ENCODE peak calls at places on chromosomes 4 and X, in ten cellular contexts. One of them, this sample, is unnamed.

GRCh38 chrX:103254921-103255455 is at the start of gene TCEAL8:
- DNase-seq in mammary epithelial cell: peak; percentile 61
- DNase-seq in tibial artery: peak; percentile 89
- DNase-seq in kidney: peak; percentile 91
- DNase-seq in upper lobe of left lung: no peak
- DNase-seq in lower lobe of right lung: peak; percentile 89
- DNase-seq in A549: peak; percentile 72
- DNase-seq in transverse colon: peak; percentile 82
- DNase-seq in SK-N-SH: peak; percentile 60
- DNase-seq in upper lobe of right lung: peak; percentile 88
- DNase-seq in this sample: peak; percentile 45

GRCh38 chrX:153764786-153765137 is 713 bp downstream of the PLXNB3 start:
- DNase-seq in mammary epithelial cell: no peak
- DNase-seq in tibial artery: no peak
- DNase-seq in kidney: no peak
- DNase-seq in upper lobe of left lung: peak; percentile 24
- DNase-seq in lower lobe of right lung: peak; percentile 24
- DNase-seq in A549: no peak
- DNase-seq in transverse colon: no peak
- DNase-seq in SK-N-SH: peak; percentile 34
- DNase-seq in upper lobe of right lung: no peak
- DNase-seq in this sample: no peak

GRCh38 chr4:186942745-186943606 is 219.3 kb upstream of the FAT1 start:
- DNase-seq in mammary epithelial cell: no peak
- DNase-seq in tibial artery: no peak
- DNase-seq in kidney: peak; percentile 81
- DNase-seq in upper lobe of left lung: no peak
- DNase-seq in lower lobe of right lung: no peak
- DNase-seq in A549: no peak
- DNase-seq in transverse colon: no peak
- DNase-seq in SK-N-SH: peak; percentile 33
- DNase-seq in upper lobe of right lung: no peak
- DNase-seq in this sample: no peak

GRCh38 chr4:139938414-139938813 is 215.6 kb downstream of the MAML3 start:
- DNase-seq in mammary epithelial cell: no peak
- DNase-seq in tibial artery: no peak
- DNase-seq in kidney: no peak
- DNase-seq in upper lobe of left lung: no peak
- DNase-seq in lower lobe of right lung: no peak
- DNase-seq in A549: no peak
- DNase-seq in transverse colon: no peak
- DNase-seq in SK-N-SH: no peak
- DNase-seq in upper lobe of right lung: no peak
- DNase-seq in this sample: no peak

GRCh38 chr4:63269156-63269555 is 1140.1 kb downstream of the TECRL start:
- DNase-seq in mammary epithelial cell: no peak
- DNase-seq in tibial artery: no peak
- DNase-seq in kidney: no peak
- DNase-seq in upper lobe of left lung: no peak
- DNase-seq in lower lobe of right lung: no peak
- DNase-seq in A549: no peak
- DNase-seq in transverse colon: no peak
- DNase-seq in SK-N-SH: no peak
- DNase-seq in upper lobe of right lung: no peak
- DNase-seq in this sample: no peak

GRCh38 chr4:65597697-65598096 is 72.6 kb downstream of the EPHA5 start:
- DNase-seq in mammary epithelial cell: no peak
- DNase-seq in tibial artery: no peak
- DNase-seq in kidney: no peak
- DNase-seq in upper lobe of left lung: no peak
- DNase-seq in lower lobe of right lung: no peak
- DNase-seq in A549: no peak
- DNase-seq in transverse colon: no peak
- DNase-seq in SK-N-SH: no peak
- DNase-seq in upper lobe of right lung: no peak
- DNase-seq in this sample: no peak

GRCh38 chr4:181597766-181598165 is 645.4 kb upstream of the TENM3 start:
- DNase-seq in mammary epithelial cell: peak; percentile 4
- DNase-seq in tibial artery: no peak
- DNase-seq in kidney: no peak
- DNase-seq in upper lobe of left lung: no peak
- DNase-seq in lower lobe of right lung: no peak
- DNase-seq in A549: no peak
- DNase-seq in transverse colon: no peak
- DNase-seq in SK-N-SH: no peak
- DNase-seq in upper lobe of right lung: no peak
- DNase-seq in this sample: no peak

GRCh38 chrX:153582896-153583295 is 16.0 kb downstream of the CCNQ start:
- DNase-seq in mammary epithelial cell: peak; percentile 23
- DNase-seq in tibial artery: no peak
- DNase-seq in kidney: no peak
- DNase-seq in upper lobe of left lung: no peak
- DNase-seq in lower lobe of right lung: peak; percentile 50
- DNase-seq in A549: no peak
- DNase-seq in transverse colon: peak; percentile 45
- DNase-seq in SK-N-SH: peak; percentile 65
- DNase-seq in upper lobe of right lung: no peak
- DNase-seq in this sample: no peak

GRCh38 chr4:151717909-151718613 is 42.7 kb downstream of the GATB start:
- DNase-seq in mammary epithelial cell: no peak
- DNase-seq in tibial artery: no peak
- DNase-seq in kidney: no peak
- DNase-seq in upper lobe of left lung: no peak
- DNase-seq in lower lobe of right lung: no peak
- DNase-seq in A549: no peak
- DNase-seq in transverse colon: no peak
- DNase-seq in SK-N-SH: no peak
- DNase-seq in upper lobe of right lung: no peak
- DNase-seq in this sample: no peak

GRCh38 chrX:154607370-154607769 is 11.7 kb downstream of the CTAG1B start:
- DNase-seq in mammary epithelial cell: no peak
- DNase-seq in tibial artery: no peak
- DNase-seq in kidney: no peak
- DNase-seq in upper lobe of left lung: no peak
- DNase-seq in lower lobe of right lung: no peak
- DNase-seq in A549: no peak
- DNase-seq in transverse colon: no peak
- DNase-seq in SK-N-SH: no peak
- DNase-seq in upper lobe of right lung: no peak
- DNase-seq in this sample: peak; percentile 11

GRCh38 chrX:133444952-133445831 is 29.9 kb upstream of the GPC4 start:
- DNase-seq in mammary epithelial cell: peak; percentile 52
- DNase-seq in tibial artery: no peak
- DNase-seq in kidney: no peak
- DNase-seq in upper lobe of left lung: no peak
- DNase-seq in lower lobe of right lung: no peak
- DNase-seq in A549: peak; percentile 9
- DNase-seq in transverse colon: peak; percentile 16
- DNase-seq in SK-N-SH: no peak
- DNase-seq in upper lobe of right lung: no peak
- DNase-seq in this sample: no peak

GRCh38 chrX:48493890-48494364 is 14.9 kb upstream of the PORCN start:
- DNase-seq in mammary epithelial cell: no peak
- DNase-seq in tibial artery: no peak
- DNase-seq in kidney: peak; percentile 59
- DNase-seq in upper lobe of left lung: no peak
- DNase-seq in lower lobe of right lung: no peak
- DNase-seq in A549: no peak
- DNase-seq in transverse colon: no peak
- DNase-seq in SK-N-SH: no peak
- DNase-seq in upper lobe of right lung: no peak
- DNase-seq in this sample: no peak

GRCh38 chr4:163587867-163588266 is 93.4 kb downstream of the TMA16 start:
- DNase-seq in mammary epithelial cell: no peak
- DNase-seq in tibial artery: no peak
- DNase-seq in kidney: no peak
- DNase-seq in upper lobe of left lung: no peak
- DNase-seq in lower lobe of right lung: no peak
- DNase-seq in A549: peak; percentile 11
- DNase-seq in transverse colon: no peak
- DNase-seq in SK-N-SH: peak; percentile 16
- DNase-seq in upper lobe of right lung: no peak
- DNase-seq in this sample: no peak

GRCh38 chrX:39519213-39519544 is 578.6 kb downstream of the BCOR start:
- DNase-seq in mammary epithelial cell: no peak
- DNase-seq in tibial artery: no peak
- DNase-seq in kidney: no peak
- DNase-seq in upper lobe of left lung: no peak
- DNase-seq in lower lobe of right lung: no peak
- DNase-seq in A549: no peak
- DNase-seq in transverse colon: no peak
- DNase-seq in SK-N-SH: peak; percentile 45
- DNase-seq in upper lobe of right lung: no peak
- DNase-seq in this sample: no peak

DNA sequence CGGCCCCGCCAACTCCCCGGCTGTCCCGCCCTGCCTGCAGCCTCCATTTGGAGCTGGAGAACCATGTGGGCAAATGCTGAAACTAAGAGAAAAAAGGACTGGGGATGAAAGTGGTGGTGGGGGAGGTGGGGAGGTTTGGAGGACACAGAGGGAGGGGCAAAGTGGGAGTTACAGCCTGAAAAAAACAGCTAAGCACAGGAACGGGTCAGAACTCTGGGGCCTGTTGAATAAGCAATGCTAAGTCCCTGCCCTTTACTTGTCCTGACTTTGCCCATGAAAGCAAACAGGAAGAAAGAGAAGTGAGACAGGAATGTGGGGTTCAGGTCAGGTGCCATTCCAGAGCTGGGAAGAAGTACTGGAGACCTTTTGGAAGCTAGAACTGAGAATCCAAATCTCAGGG is 3.4 kb upstream of the GSX2 start:
- DNase-seq in mammary epithelial cell: no peak
- DNase-seq in tibial artery: no peak
- DNase-seq in kidney: no peak
- DNase-seq in upper lobe of left lung: peak; percentile 20
- DNase-seq in lower lobe of right lung: no peak
- DNase-seq in A549: no peak
- DNase-seq in transverse colon: no peak
- DNase-seq in SK-N-SH: no peak
- DNase-seq in upper lobe of right lung: no peak
- DNase-seq in this sample: no peak
- H3K4me1 ChIP-seq in mammary epithelial cell: peaks cover 27% of the 10 kb centered on the region
- H3K4me1 ChIP-seq in tibial artery: no peaks in the 10 kb centered on the region
- H3K4me1 ChIP-seq in kidney: peaks cover 5% of the 10 kb centered on the region
- H3K4me1 ChIP-seq in upper lobe of left lung: peaks cover 33% of the 10 kb centered on the region
- H3K4me1 ChIP-seq in lower lobe of right lung: peaks cover 39% of the 10 kb centered on the region
- H3K4me1 ChIP-seq in A549: peaks cover 3% of the 10 kb centered on the region
- H3K4me1 ChIP-seq in transverse colon: peaks cover 35% of the 10 kb centered on the region
- H3K4me1 ChIP-seq in SK-N-SH: no peaks in the 10 kb centered on the region
- H3K4me1 ChIP-seq in upper lobe of right lung: peaks cover 29% of the 10 kb centered on the region
- H3K4me1 ChIP-seq in this sample: peaks cover 28% of the 10 kb centered on the region

DNA sequence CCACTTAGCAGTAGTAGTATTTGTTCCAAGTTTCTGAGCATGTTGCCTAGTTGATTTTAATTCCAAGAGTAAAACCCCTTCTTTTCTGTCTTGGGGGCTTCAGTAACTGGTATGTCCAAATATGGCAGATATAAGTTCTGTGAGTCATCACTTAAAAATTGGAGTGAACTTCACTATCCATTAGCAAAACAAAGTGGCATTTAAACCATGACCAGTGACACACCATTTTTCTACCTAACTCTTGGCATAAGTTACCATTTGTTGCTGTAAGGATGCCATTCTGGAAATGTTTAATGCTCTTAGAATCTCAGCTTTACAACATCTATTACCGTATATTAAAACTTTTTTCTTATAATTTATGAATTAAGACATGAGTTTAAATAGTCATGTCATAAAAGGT is 102.0 kb downstream of the CBR4 start:
- DNase-seq in mammary epithelial cell: no peak
- DNase-seq in tibial artery: no peak
- DNase-seq in kidney: no peak
- DNase-seq in upper lobe of left lung: no peak
- DNase-seq in lower lobe of right lung: no peak
- DNase-seq in A549: no peak
- DNase-seq in transverse colon: no peak
- DNase-seq in SK-N-SH: no peak
- DNase-seq in upper lobe of right lung: no peak
- DNase-seq in this sample: no peak
- H3K27ac ChIP-seq in mammary epithelial cell: peak overlapping the region; percentile 1
- H3K27ac ChIP-seq in tibial artery: peak overlapping the region; percentile 46
- H3K27ac ChIP-seq in kidney: no peak overlapping the region
- H3K27ac ChIP-seq in upper lobe of left lung: no peak overlapping the region
- H3K27ac ChIP-seq in lower lobe of right lung: no peak overlapping the region
- H3K27ac ChIP-seq in A549: no peak overlapping the region
- H3K27ac ChIP-seq in transverse colon: peak overlapping the region; percentile 53
- H3K27ac ChIP-seq in SK-N-SH: peak overlapping the region; percentile 55
- H3K27ac ChIP-seq in upper lobe of right lung: no peak overlapping the region
- H3K27ac ChIP-seq in this sample: peak overlapping the region; percentile 70

GRCh38 chr4:180560896-180561295 is 1682.3 kb upstream of the TENM3 start:
- DNase-seq in mammary epithelial cell: peak; percentile 42
- DNase-seq in tibial artery: no peak
- DNase-seq in kidney: no peak
- DNase-seq in upper lobe of left lung: no peak
- DNase-seq in lower lobe of right lung: no peak
- DNase-seq in A549: no peak
- DNase-seq in transverse colon: no peak
- DNase-seq in SK-N-SH: no peak
- DNase-seq in upper lobe of right lung: no peak
- DNase-seq in this sample: no peak

GRCh38 chr4:180558427-180558826 is 1684.8 kb upstream of the TENM3 start:
- DNase-seq in mammary epithelial cell: no peak
- DNase-seq in tibial artery: no peak
- DNase-seq in kidney: no peak
- DNase-seq in upper lobe of left lung: no peak
- DNase-seq in lower lobe of right lung: no peak
- DNase-seq in A549: no peak
- DNase-seq in transverse colon: no peak
- DNase-seq in SK-N-SH: no peak
- DNase-seq in upper lobe of right lung: no peak
- DNase-seq in this sample: no peak

GRCh38 chr4:180557348-180557747 is 1685.9 kb upstream of the TENM3 start:
- DNase-seq in mammary epithelial cell: no peak
- DNase-seq in tibial artery: no peak
- DNase-seq in kidney: no peak
- DNase-seq in upper lobe of left lung: no peak
- DNase-seq in lower lobe of right lung: no peak
- DNase-seq in A549: no peak
- DNase-seq in transverse colon: no peak
- DNase-seq in SK-N-SH: peak; percentile 15
- DNase-seq in upper lobe of right lung: no peak
- DNase-seq in this sample: no peak
- TF ChIP-seq CTCF in mammary epithelial cell: peak; percentile 48
- TF ChIP-seq CTCF in tibial artery: no peak
- TF ChIP-seq CTCF in kidney: no peak
- TF ChIP-seq CTCF in upper lobe of left lung: no peak
- TF ChIP-seq CTCF in lower lobe of right lung: peak; percentile 7
- TF ChIP-seq CTCF in A549: no peak
- TF ChIP-seq CTCF in transverse colon: no peak
- TF ChIP-seq CTCF in SK-N-SH: peak; percentile 45
- TF ChIP-seq CTCF in upper lobe of right lung: no peak
- TF ChIP-seq CTCF in this sample: no peak

DNA sequence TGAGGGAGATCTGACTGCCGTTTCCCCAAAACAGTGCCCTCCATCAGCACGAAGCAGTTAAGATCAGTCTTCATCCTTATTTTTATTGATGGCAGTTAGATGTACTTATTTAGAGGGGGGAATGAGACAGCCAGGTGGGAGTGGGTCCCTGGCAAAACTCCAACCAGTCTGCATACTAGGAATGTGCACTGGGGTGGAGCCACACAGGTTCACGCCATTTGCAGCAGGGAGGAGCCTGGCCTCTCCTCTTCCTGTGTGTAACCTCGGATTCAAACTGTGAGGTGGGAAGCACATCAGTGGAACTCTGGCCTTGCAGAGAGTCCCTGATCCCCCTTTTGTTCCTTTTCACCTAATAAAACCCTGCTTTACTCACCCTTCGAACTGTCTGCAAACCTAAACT is 987.7 kb upstream of the GRIA3 start:
- DNase-seq in mammary epithelial cell: no peak
- DNase-seq in tibial artery: no peak
- DNase-seq in kidney: no peak
- DNase-seq in upper lobe of left lung: no peak
- DNase-seq in lower lobe of right lung: no peak
- DNase-seq in A549: no peak
- DNase-seq in transverse colon: no peak
- DNase-seq in SK-N-SH: no peak
- DNase-seq in upper lobe of right lung: no peak
- DNase-seq in this sample: no peak
- H3K4me1 ChIP-seq in mammary epithelial cell: no peaks in the 10 kb centered on the region
- H3K4me1 ChIP-seq in tibial artery: no peaks in the 10 kb centered on the region
- H3K4me1 ChIP-seq in kidney: no peaks in the 10 kb centered on the region
- H3K4me1 ChIP-seq in upper lobe of left lung: no peaks in the 10 kb centered on the region
- H3K4me1 ChIP-seq in lower lobe of right lung: no peaks in the 10 kb centered on the region
- H3K4me1 ChIP-seq in A549: no peaks in the 10 kb centered on the region
- H3K4me1 ChIP-seq in transverse colon: no peaks in the 10 kb centered on the region
- H3K4me1 ChIP-seq in SK-N-SH: no peaks in the 10 kb centered on the region
- H3K4me1 ChIP-seq in upper lobe of right lung: no peaks in the 10 kb centered on the region
- H3K4me1 ChIP-seq in this sample: no peaks in the 10 kb centered on the region